ENCODE peak calls at places on chromosomes 1 and 21, in five cellular contexts. P is cardiac muscle cell, W is fibroblast of pulmonary artery, F is ovary, B is hepatocyte. M is an unnamed sample.

GRCh38 chr1:207284209-207284892 is 37.1 kb upstream of the CD55 start:
- DNase-seq in P (no peak), W (no peak), F (no peak), B (peak), M (no peak)

GRCh38 chr1:46533179-46533864 is 18.1 kb downstream of the KNCN start:
- DNase-seq in P (peak), W (peak), F (peak), B (peak), M (peak)

GRCh38 chr1:232620356-232620841 is 9.5 kb downstream of the SIPA1L2 start:
- DNase-seq in P (peak), W (peak), F (peak), B (peak), M (no peak)

GRCh38 chr1:156623946-156624813 is 5.0 kb downstream of the HAPLN2 start:
- DNase-seq in P (peak), W (peak), F (peak), B (peak), M (peak)

GRCh38 chr1:60066001-60066400 is 7.6 kb downstream of the C1orf87 start:
- DNase-seq in P (no peak), W (peak), F (no peak), B (no peak), M (no peak)

GRCh38 chr1:200849430-200849829 is 23.4 kb upstream of the GPR25 start:
- DNase-seq in P (no peak), W (no peak), F (no peak), B (no peak), M (no peak)

GRCh38 chr21:15363921-15364320 is 299.1 kb upstream of the NRIP1 start:
- DNase-seq in P (no peak), W (peak), F (no peak), B (no peak), M (no peak)

GRCh38 chr1:7845761-7846160 is 7.1 kb downstream of the UTS2 start:
- DNase-seq in P (no peak), W (peak), F (no peak), B (no peak), M (no peak)

GRCh38 chr1:165403835-165404482 is 41.0 kb downstream of the RXRG start:
- DNase-seq in P (peak), W (peak), F (no peak), B (peak), M (no peak)

GRCh38 chr1:12595839-12596821 is 21.9 kb downstream of the DHRS3 start:
- DNase-seq in P (peak), W (peak), F (peak), B (peak), M (peak)

GRCh38 chr1:47781171-47781959 is 215.8 kb downstream of the TRABD2B start:
- DNase-seq in P (no peak), W (no peak), F (no peak), B (peak), M (no peak)

GRCh38 chr1:179924268-179924667 is 30.3 kb upstream of the CEP350 start:
- DNase-seq in P (no peak), W (no peak), F (no peak), B (no peak), M (no peak)

GRCh38 chr1:54125671-54126070 is 27.1 kb downstream of the CDCP2 start:
- DNase-seq in P (peak), W (peak), F (peak), B (peak), M (no peak)

GRCh38 chr1:59146056-59146455 is 150.8 kb upstream of the FGGY start:
- DNase-seq in P (no peak), W (no peak), F (no peak), B (no peak), M (no peak)

GRCh38 chr1:6083801-6084467 is 38.2 kb downstream of the KCNAB2 start:
- DNase-seq in P (no peak), W (peak), F (no peak), B (no peak), M (no peak)

GRCh38 chr1:161631076-161631475 is at the start of gene FCGR3B:
- DNase-seq in P (no peak), W (no peak), F (no peak), B (no peak), M (no peak)

GRCh38 chr1:43357251-43357650 is 1.5 kb upstream of the CDC20 start:
- DNase-seq in P (no peak), W (no peak), F (no peak), B (no peak), M (no peak)

GRCh38 chr21:25189497-25189896 is 417.8 kb downstream of the MRPL39 start:
- DNase-seq in P (peak), W (no peak), F (no peak), B (no peak), M (no peak)

GRCh38 chr1:175221548-175222175 is 29.1 kb upstream of the KIAA0040 start:
- DNase-seq in P (peak), W (peak), F (no peak), B (peak), M (peak)

GRCh38 chr21:31660134-31660565 is 657 bp downstream of the SOD1 start:
- DNase-seq in P (peak), W (peak), F (peak), B (peak), M (no peak)

GRCh38 chr1:16151200-16151708 is 4.6 kb downstream of the EPHA2 start:
- DNase-seq in P (peak), W (no peak), F (no peak), B (no peak), M (no peak)

GRCh38 chr1:226697608-226698544 is 41.2 kb downstream of the ITPKB start:
- DNase-seq in P (no peak), W (no peak), F (no peak), B (no peak), M (no peak)

GRCh38 chr1:179812501-179813292 is 64.9 kb downstream of the TOR1AIP2 start:
- DNase-seq in P (no peak), W (peak), F (peak), B (no peak), M (no peak)

GRCh38 chr1:182731852-182732575 is 47.6 kb upstream of the RGS8 start:
- DNase-seq in P (no peak), W (no peak), F (no peak), B (no peak), M (no peak)
- H3K4me3 ChIP-seq in P (no peak), W (no peak), F (no peak), B (no peak), M (no peak)

DNA sequence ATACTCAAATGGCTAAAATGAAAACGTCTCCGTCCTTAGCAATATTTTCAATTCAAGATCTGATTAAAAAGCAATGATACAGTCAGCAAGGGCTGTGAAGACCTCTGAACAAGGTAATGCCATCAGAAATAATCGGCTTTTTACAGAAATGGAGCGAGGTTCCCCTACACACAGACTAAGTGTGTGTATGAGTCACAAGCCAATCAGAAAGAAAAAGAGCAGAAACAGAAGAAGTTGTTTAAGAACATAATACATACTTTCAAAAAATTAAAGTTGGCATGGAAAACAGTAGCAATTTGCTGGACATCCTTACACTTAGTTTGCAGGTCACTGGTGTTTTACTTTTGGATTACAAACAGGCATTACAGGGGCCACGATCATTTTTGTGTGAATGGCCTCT is 349.9 kb upstream of the RUNX1 start:
- DNase-seq in P (no peak), W (no peak), F (no peak), B (no peak), M (no peak)
- H3K4me3 ChIP-seq in P (no peak), W (no peak), F (no peak), B (no peak), M (no peak)

DNA sequence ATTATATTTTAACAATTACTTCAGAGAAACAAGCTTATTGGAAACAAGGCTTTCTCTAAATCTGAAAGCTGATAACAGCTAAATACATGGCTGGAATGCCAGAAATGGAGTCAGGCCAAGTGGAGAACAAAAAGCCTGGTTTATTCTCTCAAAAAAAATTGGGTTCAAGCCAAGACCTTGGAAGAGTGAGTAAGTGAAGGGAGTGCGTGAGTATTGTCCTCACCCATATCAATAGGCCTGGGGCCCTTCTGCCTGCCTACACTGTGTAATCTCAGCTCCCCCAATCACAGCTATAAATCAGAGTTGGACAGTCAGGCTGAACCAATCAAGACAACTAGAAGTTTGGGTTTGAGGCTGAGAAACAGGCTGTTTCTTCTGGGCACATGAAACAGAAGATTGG is 7.4 kb downstream of the KYAT3 start:
- DNase-seq in P (peak), W (peak), F (peak), B (peak), M (no peak)
- H3K4me3 ChIP-seq in P (no peak), W (no peak), F (no peak), B (no peak), M (no peak)

DNA sequence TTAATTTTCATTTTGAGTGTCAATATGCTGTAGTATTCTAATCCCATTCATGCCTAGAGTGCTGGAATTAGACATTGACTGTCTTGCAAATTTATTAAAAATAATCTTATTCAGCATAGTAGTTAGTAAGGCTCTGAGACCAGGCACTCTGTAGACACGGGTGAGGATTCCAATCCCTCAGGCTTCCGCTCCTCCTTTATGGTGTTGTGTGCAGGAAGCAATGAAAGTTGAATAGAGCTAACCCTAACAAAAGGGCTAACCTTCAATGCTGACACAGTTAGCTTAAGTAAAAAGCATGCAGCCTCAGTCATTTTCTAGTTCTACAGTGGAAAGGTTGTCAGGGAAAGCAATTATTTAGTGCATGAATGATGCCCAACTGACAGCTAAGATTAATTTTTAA is 199.6 kb upstream of the SGIP1 start:
- DNase-seq in P (no peak), W (no peak), F (no peak), B (no peak), M (no peak)
- H3K4me3 ChIP-seq in P (no peak), W (peak), F (no peak), B (no peak), M (peak)

GRCh38 chr21:33682992-33683627 is 40.8 kb downstream of the ITSN1 start:
- DNase-seq in P (peak), W (peak), F (no peak), B (peak), M (no peak)
- H3K4me3 ChIP-seq in P (no peak), W (no peak), F (no peak), B (no peak), M (no peak)